ENCODE peak calls at places on chromosomes 2 and 18, in ten cellular contexts. B is mesothelial cell of epicardium, L is ovary, Z is hepatocyte, N is HFFc6, G is choroid plexus epithelial cell, E is OCI-LY7, R is epithelial cell of proximal tubule, I is progenitor cell of endocrine pancreas, K is fibroblast of mammary gland. J is an unnamed sample.

GRCh38 chr2:1986166-1986565 is 241.9 kb upstream of the PXDN start:
- DNase-seq in G (no peak), I (no peak), Z (no peak), R (no peak), L (no peak), E (no peak), K (no peak), B (no peak), N (no peak), J (no peak)

GRCh38 chr2:129877795-129878775 is 101.4 kb upstream of the RAB6C start:
- DNase-seq in L (no peak), I (peak; percentile 30), G (peak; percentile 52), B (no peak), N (peak; percentile 4), K (peak; percentile 52), E (peak; percentile 11), Z (peak; percentile 22), R (no peak), J (no peak)

GRCh38 chr2:130390460-130391057 is 34.7 kb downstream of the PTPN18 start:
- DNase-seq in N (no peak), K (no peak), Z (no peak), E (peak; percentile 79), G (no peak), I (no peak), L (no peak), B (no peak), R (no peak), J (peak; percentile 36)

GRCh38 chr2:20439503-20439902 is 7.4 kb upstream of the RHOB start:
- DNase-seq in K (no peak), R (no peak), G (peak; percentile 19), L (peak; percentile 13), I (no peak), N (no peak), E (no peak), Z (no peak), B (no peak), J (peak; percentile 35)

GRCh38 chr2:151857650-151858049 is 29.4 kb upstream of the ARL5A start:
- DNase-seq in I (no peak), Z (no peak), E (no peak), L (no peak), K (no peak), G (no peak), N (no peak), B (no peak), R (peak; percentile 43), J (no peak)

GRCh38 chr2:173990970-173991819 is 26.0 kb upstream of the SP3 start:
- DNase-seq in L (peak; percentile 88), N (peak; percentile 41), B (no peak), G (peak; percentile 67), K (peak; percentile 88), E (peak; percentile 60), R (peak; percentile 42), Z (peak; percentile 67), I (no peak), J (peak; percentile 83)

GRCh38 chr18:78625446-78625845 is 354.2 kb upstream of the SALL3 start:
- DNase-seq in R (no peak), B (peak; percentile 3), I (no peak), Z (no peak), K (no peak), L (no peak), G (no peak), E (no peak), N (no peak), J (no peak)

GRCh38 chr2:197972017-197972416 is 167.6 kb downstream of the PLCL1 start:
- DNase-seq in I (no peak), B (no peak), K (peak; percentile 94), L (peak; percentile 80), G (peak; percentile 67), Z (peak; percentile 28), E (no peak), N (peak; percentile 55), R (no peak), J (no peak)

GRCh38 chr2:47174731-47175361 is 19.7 kb upstream of the STPG4 start:
- DNase-seq in L (peak; percentile 48), B (no peak), N (peak; percentile 68), Z (peak; percentile 61), E (peak; percentile 53), K (peak; percentile 56), I (no peak), R (no peak), G (peak; percentile 58), J (peak; percentile 55)

GRCh38 chr18:76369791-76370555 is 125.1 kb downstream of the ZNF516 start:
- DNase-seq in Z (no peak), L (peak; percentile 12), N (no peak), G (no peak), K (no peak), E (no peak), R (no peak), I (no peak), B (no peak), J (no peak)

DNA sequence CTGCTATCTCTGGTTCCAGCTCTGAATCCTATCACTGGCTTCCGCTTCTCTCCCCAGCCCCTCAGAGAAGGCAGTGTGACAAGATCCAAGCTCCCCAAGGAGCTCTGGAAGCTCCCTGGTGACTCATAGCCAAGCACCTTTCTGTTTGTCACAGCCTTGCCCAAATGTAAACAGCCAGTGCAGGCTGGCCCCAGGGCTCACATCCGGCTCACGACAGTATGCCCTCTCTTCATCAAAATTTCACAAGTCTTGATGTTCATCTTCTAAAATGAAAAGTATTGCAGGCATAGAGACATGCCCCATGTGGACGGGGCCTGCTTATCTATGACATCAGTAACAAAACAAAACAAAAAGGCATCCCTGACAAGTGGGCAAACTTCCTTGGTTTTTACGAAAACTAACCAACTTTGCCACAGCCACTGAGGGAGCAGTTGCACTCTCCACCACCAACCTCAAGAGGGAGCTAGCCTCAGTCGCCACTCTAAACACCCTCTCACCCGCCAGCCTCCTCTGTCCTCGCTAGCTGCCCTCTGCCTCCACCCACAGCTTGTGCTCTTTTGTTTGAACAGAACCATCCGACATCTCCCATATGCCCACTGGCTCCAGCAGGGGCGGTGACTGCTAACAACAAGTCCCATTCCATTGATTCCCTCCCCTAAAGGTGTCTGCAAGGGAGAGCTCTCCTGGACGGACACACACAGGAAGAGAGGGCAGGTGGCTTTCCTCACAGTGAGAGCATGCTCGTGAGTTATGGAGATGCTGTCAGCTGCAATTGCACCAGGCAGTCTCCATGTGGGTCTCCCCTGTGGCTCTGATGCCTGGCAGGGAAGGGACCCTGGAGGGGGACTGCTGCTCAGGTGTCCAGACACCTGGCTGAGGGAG is 71.0 kb upstream of the DAPL1 start:
- DNase-seq in K (no peak), N (no peak), L (no peak), Z (peak; percentile 45), B (no peak), R (no peak), G (no peak), I (no peak), E (no peak), J (no peak)
- TF ChIP-seq CTCF in K (peak; percentile 13), N (peak; percentile 57), L (no peak), Z (peak; percentile 14), B (no peak), R (peak; percentile 29), G (peak; percentile 27), I (peak; percentile 43), E (peak; percentile 60), J (no peak)

GRCh38 chr18:8980496-8981402 is 121.8 kb upstream of the NDUFV2 start:
- DNase-seq in R (no peak), K (no peak), G (peak; percentile 58), B (no peak), L (no peak), Z (no peak), I (no peak), E (no peak), N (no peak), J (no peak)

GRCh38 chr18:8979258-8979988 is 123.1 kb upstream of the NDUFV2 start:
- DNase-seq in R (no peak), N (no peak), K (no peak), E (no peak), Z (no peak), I (no peak), L (no peak), G (no peak), B (no peak), J (no peak)

GRCh38 chr18:8984131-8984670 is 118.3 kb upstream of the NDUFV2 start:
- DNase-seq in B (no peak), L (no peak), K (no peak), Z (no peak), E (no peak), R (no peak), G (no peak), I (no peak), N (no peak), J (no peak)

GRCh38 chr18:8978394-8978793 is 124.1 kb upstream of the NDUFV2 start:
- DNase-seq in N (no peak), E (peak; percentile 87), Z (no peak), K (no peak), I (no peak), L (no peak), B (no peak), G (no peak), R (no peak), J (no peak)

GRCh38 chr18:8982416-8983183 is 119.9 kb upstream of the NDUFV2 start:
- DNase-seq in E (peak; percentile 91), R (peak; percentile 61), K (peak; percentile 66), N (peak; percentile 64), Z (peak; percentile 75), L (no peak), B (no peak), I (no peak), G (peak; percentile 88), J (peak; percentile 22)
- TF ChIP-seq CTCF in E (peak; percentile 96), R (peak; percentile 79), K (peak; percentile 56), N (peak; percentile 78), Z (peak; percentile 75), L (no peak), B (no peak), I (peak; percentile 54), G (peak; percentile 73), J (peak; percentile 48)

DNA sequence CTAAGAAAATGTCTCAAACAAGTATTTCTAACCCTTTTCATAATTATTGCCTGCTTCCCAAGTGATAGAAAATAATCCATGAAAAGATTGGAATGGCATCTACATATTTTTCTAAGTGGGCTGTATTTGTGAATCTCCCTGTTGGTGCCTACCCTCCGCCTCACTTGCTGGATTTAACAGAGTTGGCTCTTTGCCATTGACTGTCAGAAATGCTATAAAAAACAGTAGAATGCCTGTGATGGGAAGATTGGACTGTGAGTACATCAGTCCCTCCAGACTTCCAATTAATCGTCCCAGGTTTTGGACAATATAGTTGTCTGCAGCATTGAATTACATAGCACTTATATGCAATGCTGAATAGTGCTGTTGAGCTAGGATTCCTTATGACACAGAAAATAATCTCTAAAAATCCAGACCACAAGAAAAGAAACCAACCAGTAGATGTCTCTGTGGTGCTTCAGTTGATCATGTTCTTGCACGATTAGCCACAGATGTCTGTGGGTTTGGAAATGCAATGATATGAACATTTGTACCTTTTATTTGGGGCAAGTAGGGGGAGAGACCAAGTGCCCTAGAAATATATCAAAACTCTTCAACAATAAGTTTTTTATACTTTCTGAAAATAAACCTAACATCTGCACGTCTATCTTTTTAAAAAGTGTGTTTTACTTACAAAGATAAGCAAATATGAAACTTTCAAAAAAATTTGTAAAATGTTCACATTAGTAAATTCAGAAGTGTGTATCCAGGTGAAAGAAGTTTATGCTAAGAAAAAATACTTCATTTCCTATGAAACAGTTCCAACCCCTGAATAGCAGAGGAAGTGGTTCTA is 88.5 kb downstream of the DYNAP start:
- DNase-seq in E (peak; percentile 18), B (no peak), G (peak; percentile 94), Z (peak; percentile 67), K (peak; percentile 89), N (peak; percentile 78), R (no peak), L (no peak), I (no peak), J (peak; percentile 14)
- TF ChIP-seq CTCF in E (peak; percentile 60), B (no peak), G (peak; percentile 67), Z (peak; percentile 86), K (peak; percentile 61), N (peak; percentile 80), R (peak; percentile 73), L (no peak), I (peak; percentile 70), J (peak; percentile 54)

GRCh38 chr2:100818606-100819364 is 1.2 kb upstream of the NPAS2 start:
- DNase-seq in G (peak; percentile 81), N (peak; percentile 52), I (peak; percentile 43), E (no peak), R (no peak), Z (peak; percentile 71), K (peak; percentile 73), L (peak; percentile 59), B (peak; percentile 51), J (peak; percentile 67)
- TF ChIP-seq CTCF in G (peak; percentile 41), N (peak; percentile 70), I (peak; percentile 51), E (no peak), R (peak; percentile 46), Z (peak; percentile 43), K (peak; percentile 16), L (no peak), B (no peak), J (no peak)